ENCODE peak calls at places on chromosomes 13 and 19, in five cellular contexts. M is tibial artery, E is A549, L is left ventricle myocardium inferior, I is uterus. D is an unnamed sample. For H3K4me1, the result is how much of the 10 kb centered on the place peaks cover.

GRCh38 chr13:98626298-98626940 is 49.5 kb upstream of the STK24 start:
- DNase-seq in I (no peak), M (no peak), L (no peak), E (no peak), D (no peak)

GRCh38 chr13:38543561-38543960 is 143.3 kb upstream of the FREM2 start:
- DNase-seq in E (no peak), M (no peak), I (no peak), L (no peak), D (no peak)

GRCh38 chr19:31451686-31452325 is 102.6 kb upstream of the TSHZ3 start:
- DNase-seq in M (no peak), E (no peak), L (no peak), I (no peak), D (no peak)

GRCh38 chr19:491146-491741 is 5.0 kb upstream of the MADCAM1 start:
- DNase-seq in I (no peak), E (no peak), L (no peak), M (no peak), D (no peak)

GRCh38 chr13:57030671-57031070 is 110.0 kb upstream of the PRR20A start:
- DNase-seq in I (no peak), M (no peak), L (no peak), E (no peak), D (no peak)

GRCh38 chr19:30492581-30492980 is 120.4 kb downstream of the ZNF536 start:
- DNase-seq in E (no peak), I (no peak), L (no peak), M (no peak), D (no peak)

GRCh38 chr13:90974249-90974954 is 373.1 kb upstream of the MIR17HG start:
- DNase-seq in E (no peak), M (no peak), L (no peak), I (no peak), D (no peak)

GRCh38 chr19:7515471-7516226 is at the start of gene ZNF358:
- DNase-seq in M (peak), E (peak), I (peak), L (peak), D (peak)

GRCh38 chr13:93227280-93227905 is 786 bp downstream of the GPC6 start:
- DNase-seq in I (no peak), M (no peak), L (no peak), E (no peak), D (peak)

GRCh38 chr19:51980116-51980736 is 6.4 kb downstream of the ZNF350 start:
- DNase-seq in M (no peak), E (no peak), I (no peak), L (no peak), D (no peak)

GRCh38 chr13:58406545-58406944 is 775.0 kb downstream of the PCDH17 start:
- DNase-seq in E (no peak), L (no peak), M (no peak), I (no peak), D (no peak)

GRCh38 chr13:32330438-32330837 is 15.1 kb downstream of the BRCA2 start:
- DNase-seq in E (no peak), I (no peak), M (no peak), L (no peak), D (no peak)

GRCh38 chr19:6610934-6611370 is 20.0 kb upstream of the CD70 start:
- DNase-seq in L (no peak), M (no peak), E (no peak), I (no peak), D (no peak)

GRCh38 chr13:48184260-48184659 is 48.7 kb upstream of the ITM2B start:
- DNase-seq in I (no peak), M (no peak), E (no peak), L (no peak), D (no peak)

GRCh38 chr19:44841255-44841654 is 4.8 kb upstream of the NECTIN2 start:
- DNase-seq in M (no peak), E (no peak), L (no peak), I (no peak), D (no peak)

GRCh38 chr13:19072543-19072942 is 109.1 kb downstream of the TUBA3C start:
- DNase-seq in L (no peak), E (no peak), I (no peak), M (no peak), D (no peak)

GRCh38 chr19:14150041-14150769 is 13.8 kb upstream of the ASF1B start:
- DNase-seq in M (no peak), L (no peak), E (no peak), I (no peak), D (no peak)

GRCh38 chr13:44371421-44371820 is 2.2 kb upstream of the SERP2 start:
- DNase-seq in I (no peak), M (no peak), L (no peak), E (no peak), D (no peak)

GRCh38 chr19:45420871-45421270 is 2.8 kb downstream of the ERCC1 start:
- DNase-seq in E (no peak), L (no peak), M (no peak), I (no peak), D (no peak)

GRCh38 chr13:75963318-75963717 is 327.2 kb downstream of the LMO7 start:
- DNase-seq in L (no peak), I (no peak), M (no peak), E (no peak), D (no peak)

GRCh38 chr19:30083125-30083681 is 141.2 kb downstream of the URI1 start:
- DNase-seq in E (no peak), I (no peak), L (no peak), M (no peak), D (no peak)

GRCh38 chr13:108325863-108326262 is 56.3 kb downstream of the TNFSF13B start:
- DNase-seq in L (no peak), E (no peak), M (no peak), I (no peak), D (no peak)

GRCh38 chr19:7917292-7918061 is 2.7 kb upstream of the SNAPC2 start:
- DNase-seq in L (no peak), E (peak), I (peak), M (no peak), D (peak)

GRCh38 chr13:75279834-75280369 is 202.1 kb downstream of the TBC1D4 start:
- DNase-seq in L (no peak), M (no peak), E (no peak), I (no peak), D (no peak)

GRCh38 chr19:42092350-42092749 is 16.4 kb downstream of the ZNF574 start:
- DNase-seq in M (no peak), I (no peak), L (no peak), E (peak), D (no peak)

GRCh38 chr13:108214511-108215383 is 589 bp downstream of the LIG4 start:
- DNase-seq in I (peak), M (no peak), E (no peak), L (no peak), D (peak)

GRCh38 chr19:51708811-51709210 is 15.0 kb downstream of the HAS1 start:
- DNase-seq in E (no peak), L (no peak), I (no peak), M (no peak), D (no peak)

GRCh38 chr13:74450976-74451375 is 316.8 kb upstream of the KLF12 start:
- DNase-seq in M (no peak), E (no peak), L (no peak), I (no peak), D (no peak)

GRCh38 chr13:48749699-48750473 is 96.2 kb downstream of the CYSLTR2 start:
- DNase-seq in I (peak), M (peak), E (peak), L (peak), D (peak)

GRCh38 chr13:51534075-51534817 is 50.0 kb upstream of the WDFY2 start:
- DNase-seq in L (peak), E (no peak), I (no peak), M (peak), D (no peak)

GRCh38 chr19:11499327-11499726 is 6.3 kb downstream of the ZNF653 start:
- DNase-seq in I (no peak), L (no peak), E (no peak), M (no peak), D (no peak)

GRCh38 chr19:4660181-4660791 is 9.9 kb downstream of the MYDGF start:
- DNase-seq in E (peak), I (no peak), L (no peak), M (no peak), D (no peak)

GRCh38 chr13:61180245-61180644 is 235.4 kb downstream of the PCDH20 start:
- DNase-seq in E (no peak), M (no peak), L (no peak), I (no peak), D (no peak)

GRCh38 chr13:112446867-112447266 is 70.7 kb downstream of the SPACA7 start:
- DNase-seq in E (no peak), L (no peak), M (peak), I (no peak), D (peak)

GRCh38 chr13:31225180-31225579 is 25.4 kb downstream of the B3GLCT start:
- DNase-seq in E (no peak), M (no peak), I (no peak), L (no peak), D (no peak)

GRCh38 chr19:9324584-9324962 is 594 bp downstream of the ZNF559 start:
- DNase-seq in E (no peak), I (no peak), L (no peak), M (no peak), D (no peak)

GRCh38 chr19:33503791-33504444 is 17.7 kb downstream of the PEPD start:
- DNase-seq in E (no peak), I (no peak), M (no peak), L (no peak), D (no peak)

GRCh38 chr13:32007494-32007893 is 24.1 kb upstream of the FRY start:
- DNase-seq in E (no peak), I (no peak), L (no peak), M (no peak), D (no peak)

GRCh38 chr19:46744005-46744691 is 1.7 kb upstream of the FKRP start:
- DNase-seq in E (no peak), M (no peak), L (no peak), I (no peak), D (no peak)
- H3K4me1 ChIP-seq in E (under half), M (half or more), L (half or more), I (under half), D (under half)

GRCh38 chr13:97229699-97230098 is 7.6 kb downstream of the MBNL2 start:
- DNase-seq in L (no peak), M (no peak), E (no peak), I (no peak), D (no peak)

GRCh38 chr13:97231832-97232201 is 9.7 kb downstream of the MBNL2 start:
- DNase-seq in L (no peak), I (no peak), E (no peak), M (no peak), D (no peak)

GRCh38 chr13:97228850-97229521 is 6.9 kb downstream of the MBNL2 start:
- DNase-seq in I (no peak), M (no peak), E (no peak), L (no peak), D (no peak)

GRCh38 chr13:97233499-97233898 is 11.4 kb downstream of the MBNL2 start:
- DNase-seq in M (no peak), L (no peak), I (no peak), E (no peak), D (no peak)

DNA sequence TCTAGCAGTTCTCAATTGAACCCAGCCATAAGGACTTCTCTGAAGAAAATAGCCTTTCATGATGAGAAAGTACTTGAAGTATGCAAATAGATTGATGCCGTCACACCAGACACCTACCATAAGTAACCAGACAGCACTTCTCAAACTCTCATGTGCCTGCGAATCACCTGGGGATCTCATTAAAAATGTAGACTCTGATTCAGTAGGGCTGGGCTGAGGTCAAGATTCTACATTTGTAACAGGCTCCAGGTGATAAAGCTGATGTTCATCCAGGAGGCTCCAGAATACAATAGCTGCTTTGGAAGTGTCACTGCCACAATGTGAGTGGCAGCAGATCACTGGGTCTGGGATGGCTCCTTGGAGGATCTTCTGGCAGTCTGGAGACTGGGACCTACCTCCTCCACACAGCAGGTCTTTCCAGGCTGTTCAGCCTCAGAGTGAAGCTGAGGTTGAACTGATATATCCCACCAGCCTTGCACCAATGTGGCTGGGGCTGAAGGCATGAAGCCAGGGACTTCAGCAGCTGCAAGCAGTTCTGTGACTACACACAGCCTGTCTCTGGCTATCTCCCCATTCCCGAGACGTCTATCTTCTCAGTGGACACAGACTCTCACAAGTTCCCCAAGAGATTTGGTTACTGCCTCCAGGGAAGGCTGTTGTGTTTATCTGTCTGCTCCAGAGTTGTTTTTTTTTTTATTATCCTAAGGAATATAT is 9.1 kb downstream of the MBNL2 start:
- DNase-seq in E (no peak), L (no peak), I (no peak), M (no peak), D (no peak)
- H3K4me1 ChIP-seq in E (under half), L (half or more), I (under half), M (half or more), D (under half)

GRCh38 chr19:48874309-48875135 is 2.3 kb downstream of the PPP1R15A start:
- DNase-seq in I (peak), M (no peak), L (no peak), E (peak), D (no peak)
- H3K4me1 ChIP-seq in I (under half), M (half or more), L (half or more), E (under half), D (under half)

DNA sequence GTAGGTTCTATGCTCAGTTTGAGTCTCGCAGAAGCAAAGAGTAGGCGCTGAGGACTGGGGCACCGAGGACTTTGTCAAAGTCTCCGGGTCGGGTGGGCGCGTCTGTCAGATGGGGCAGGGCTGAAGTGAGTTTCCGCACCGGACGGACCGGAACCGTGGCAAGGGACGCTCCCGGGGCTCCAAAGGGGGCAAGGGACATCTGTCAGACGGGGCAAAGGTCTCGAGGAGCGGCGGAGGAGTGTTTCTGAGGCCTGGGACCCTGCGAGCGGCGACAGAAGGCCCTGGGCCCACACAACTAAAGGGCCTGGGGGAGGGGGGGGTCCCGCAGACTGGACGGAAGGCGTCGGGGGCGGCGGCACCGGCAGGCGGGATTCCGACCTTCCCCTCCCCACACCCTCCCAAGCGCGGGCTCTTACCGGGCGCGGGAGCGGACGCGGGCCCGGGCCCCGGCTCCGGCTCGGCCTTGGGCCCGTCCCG is 13.3 kb upstream of the AKAP8L start:
- DNase-seq in M (no peak), I (no peak), E (peak), L (no peak), D (no peak)
- H3K4me1 ChIP-seq in M (under half), I (under half), E (under half), L (half or more), D (under half)

DNA sequence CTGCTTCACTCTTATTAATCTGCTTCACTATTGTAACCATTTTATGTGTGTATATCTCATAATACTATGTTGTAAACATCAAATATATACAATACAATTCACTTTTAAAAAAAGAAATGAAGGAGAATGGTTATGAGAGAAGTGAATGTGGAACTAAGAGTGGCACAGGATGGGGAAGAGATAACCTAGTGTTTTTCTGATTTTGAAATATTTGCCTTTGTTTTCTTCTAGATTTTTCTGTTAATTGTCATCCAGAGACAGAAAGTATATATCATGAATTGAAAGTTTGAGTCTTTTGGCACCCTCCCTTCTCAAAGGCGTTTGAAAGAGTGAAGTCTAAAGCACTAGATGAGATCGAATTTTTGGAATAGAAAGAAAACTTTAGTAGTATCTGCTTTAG is 2.8 kb downstream of the DNAJC3 start:
- DNase-seq in E (no peak), L (no peak), I (no peak), M (no peak), D (no peak)
- H3K4me1 ChIP-seq in E (under half), L (half or more), I (under half), M (half or more), D (under half)

GRCh38 chr19:2670217-2670616 is 32.3 kb downstream of the GNG7 start:
- DNase-seq in L (no peak), I (no peak), M (no peak), E (no peak), D (no peak)

GRCh38 chr19:2665103-2665502 is 37.4 kb downstream of the GNG7 start:
- DNase-seq in I (no peak), L (peak), M (no peak), E (no peak), D (no peak)

GRCh38 chr19:2663920-2664571 is 38.4 kb downstream of the GNG7 start:
- DNase-seq in L (peak), M (no peak), I (no peak), E (no peak), D (no peak)

GRCh38 chr19:2668188-2668763 is 34.2 kb downstream of the GNG7 start:
- DNase-seq in E (no peak), L (no peak), M (no peak), I (no peak), D (no peak)

GRCh38 chr19:2666344-2666994 is 36.0 kb downstream of the GNG7 start:
- DNase-seq in I (no peak), M (no peak), L (no peak), E (no peak), D (no peak)
- H3K4me1 ChIP-seq in I (under half), M (under half), L (under half), E (under half), D (under half)

GRCh38 chr19:17950310-17951150 is 16.4 kb upstream of the KCNN1 start:
- DNase-seq in E (no peak), L (peak), M (no peak), I (no peak), D (no peak)

GRCh38 chr19:17948967-17949930 is 16.4 kb downstream of the CCDC124 start:
- DNase-seq in M (no peak), L (no peak), I (no peak), E (no peak), D (no peak)

GRCh38 chr19:17948474-17948966 is 15.7 kb downstream of the CCDC124 start:
- DNase-seq in M (no peak), L (no peak), I (peak), E (no peak), D (no peak)

GRCh38 chr19:17951151-17952040 is 15.5 kb upstream of the KCNN1 start:
- DNase-seq in M (no peak), I (no peak), E (no peak), L (no peak), D (no peak)

GRCh38 chr19:17949956-17950309 is 17.0 kb upstream of the KCNN1 start:
- DNase-seq in I (no peak), M (no peak), L (no peak), E (no peak), D (no peak)
- H3K4me1 ChIP-seq in I (under half), M (half or more), L (half or more), E (under half), D (under half)

DNA sequence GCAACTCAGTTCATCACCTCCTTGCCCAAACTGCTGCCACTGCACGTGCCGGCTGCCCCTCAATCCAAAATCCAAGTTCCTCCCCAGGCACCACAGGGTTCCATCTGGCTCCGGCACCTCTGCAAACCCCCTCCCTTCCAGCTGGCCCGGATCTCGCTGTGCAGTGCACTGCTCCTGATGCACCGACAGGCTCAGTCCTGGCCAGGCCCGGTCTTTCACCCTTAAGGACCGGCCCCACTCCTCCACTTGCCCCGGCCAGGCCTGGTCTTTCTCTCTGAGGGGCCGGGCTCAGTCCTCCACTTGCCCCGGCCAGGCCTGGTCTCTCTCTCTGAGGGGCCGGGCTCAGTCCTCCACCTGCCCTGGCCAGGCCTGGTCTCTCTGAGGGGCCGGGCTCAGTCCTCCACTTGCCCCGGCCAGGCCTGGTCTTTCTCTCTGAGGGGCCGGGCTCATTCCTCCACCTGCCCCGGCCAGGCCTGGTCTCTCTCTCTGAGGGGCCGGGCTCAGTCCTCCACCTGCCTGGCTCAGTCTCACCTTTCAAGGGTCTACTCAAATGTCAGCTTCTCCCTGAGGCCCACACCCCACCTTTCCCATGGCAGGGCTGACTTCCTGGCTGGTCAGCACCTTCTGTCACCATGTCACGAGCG is 6.9 kb downstream of the ZNF787 start:
- DNase-seq in M (no peak), I (no peak), L (no peak), E (no peak), D (no peak)
- H3K4me1 ChIP-seq in M (half or more), I (under half), L (half or more), E (under half), D (under half)

GRCh38 chr19:50333235-50333736 is 4.1 kb upstream of the KCNC3 start:
- DNase-seq in I (peak), M (peak), E (peak), L (peak), D (peak)

GRCh38 chr19:50332014-50332263 is 2.8 kb upstream of the KCNC3 start:
- DNase-seq in I (no peak), L (no peak), E (no peak), M (no peak), D (no peak)

GRCh38 chr19:50332264-50333038 is 3.3 kb upstream of the KCNC3 start:
- DNase-seq in E (no peak), M (no peak), I (no peak), L (no peak), D (no peak)

GRCh38 chr19:50334741-50335421 is 5.7 kb upstream of the KCNC3 start:
- DNase-seq in E (no peak), I (no peak), L (no peak), M (no peak), D (no peak)

GRCh38 chr19:50333737-50334617 is 4.8 kb upstream of the KCNC3 start:
- DNase-seq in E (peak), I (peak), L (peak), M (peak), D (peak)
- H3K4me1 ChIP-seq in E (under half), I (under half), L (under half), M (under half), D (under half)